ENCODE peak calls at places on chromosomes 5 and 9, in eight cellular contexts. One of them, this sample, is unnamed.

GRCh38 chr9:113646946-113647914 is 183.7 kb downstream of the RGS3 start:
- DNase-seq in osteoblast: no peak
- DNase-seq in GM20000: no peak
- DNase-seq in BJ: no peak
- DNase-seq in nephron progenitor cell: no peak
- DNase-seq in WTC11: no peak
- DNase-seq in esophagus squamous epithelium: no peak
- DNase-seq in HFFc6: no peak
- DNase-seq in this sample: no peak

GRCh38 chr5:135544666-135545045 is 8.9 kb upstream of the NEUROG1 start:
- DNase-seq in osteoblast: no peak
- DNase-seq in GM20000: no peak
- DNase-seq in nephron progenitor cell: peak
- DNase-seq in WTC11: peak
- DNase-seq in HFFc6: no peak
- DNase-seq in esophagus squamous epithelium: no peak
- DNase-seq in BJ: no peak
- DNase-seq in this sample: no peak

GRCh38 chr5:115181757-115182156 is 12.0 kb upstream of the TRIM36 start:
- DNase-seq in HFFc6: no peak
- DNase-seq in WTC11: no peak
- DNase-seq in GM20000: no peak
- DNase-seq in BJ: no peak
- DNase-seq in esophagus squamous epithelium: no peak
- DNase-seq in nephron progenitor cell: no peak
- DNase-seq in osteoblast: no peak
- DNase-seq in this sample: no peak

GRCh38 chr9:91285729-91286353 is 75.9 kb downstream of the AUH start:
- DNase-seq in WTC11: no peak
- DNase-seq in esophagus squamous epithelium: no peak
- DNase-seq in HFFc6: no peak
- DNase-seq in osteoblast: no peak
- DNase-seq in GM20000: no peak
- DNase-seq in BJ: no peak
- DNase-seq in nephron progenitor cell: no peak
- DNase-seq in this sample: no peak

GRCh38 chr5:14267166-14267838 is 124.2 kb downstream of the TRIO start:
- DNase-seq in WTC11: no peak
- DNase-seq in esophagus squamous epithelium: no peak
- DNase-seq in GM20000: no peak
- DNase-seq in osteoblast: no peak
- DNase-seq in HFFc6: peak
- DNase-seq in BJ: no peak
- DNase-seq in nephron progenitor cell: no peak
- DNase-seq in this sample: no peak

GRCh38 chr9:134731497-134732391 is 90.1 kb downstream of the COL5A1 start:
- DNase-seq in BJ: no peak
- DNase-seq in esophagus squamous epithelium: no peak
- DNase-seq in HFFc6: no peak
- DNase-seq in GM20000: no peak
- DNase-seq in osteoblast: no peak
- DNase-seq in WTC11: no peak
- DNase-seq in nephron progenitor cell: no peak
- DNase-seq in this sample: no peak

GRCh38 chr9:124342946-124343485 is 72.2 kb downstream of the PSMB7 start:
- DNase-seq in HFFc6: peak
- DNase-seq in nephron progenitor cell: peak
- DNase-seq in esophagus squamous epithelium: no peak
- DNase-seq in GM20000: no peak
- DNase-seq in WTC11: no peak
- DNase-seq in BJ: peak
- DNase-seq in osteoblast: peak
- DNase-seq in this sample: no peak

GRCh38 chr9:94289691-94290090 is 30.6 kb downstream of the ZNF169 start:
- DNase-seq in WTC11: no peak
- DNase-seq in GM20000: no peak
- DNase-seq in BJ: peak
- DNase-seq in HFFc6: peak
- DNase-seq in esophagus squamous epithelium: no peak
- DNase-seq in nephron progenitor cell: no peak
- DNase-seq in osteoblast: no peak
- DNase-seq in this sample: no peak

GRCh38 chr5:131005963-131006684 is 158.9 kb downstream of the HINT1 start:
- DNase-seq in esophagus squamous epithelium: no peak
- DNase-seq in osteoblast: peak
- DNase-seq in BJ: no peak
- DNase-seq in HFFc6: no peak
- DNase-seq in GM20000: no peak
- DNase-seq in nephron progenitor cell: peak
- DNase-seq in WTC11: peak
- DNase-seq in this sample: no peak

GRCh38 chr9:132768932-132769894 is 98.9 kb downstream of the GTF3C4 start:
- DNase-seq in WTC11: peak
- DNase-seq in osteoblast: peak
- DNase-seq in BJ: no peak
- DNase-seq in HFFc6: peak
- DNase-seq in esophagus squamous epithelium: peak
- DNase-seq in GM20000: peak
- DNase-seq in nephron progenitor cell: peak
- DNase-seq in this sample: peak

GRCh38 chr9:78054180-78054579 is 22.6 kb upstream of the GNAQ start:
- DNase-seq in HFFc6: no peak
- DNase-seq in GM20000: no peak
- DNase-seq in osteoblast: no peak
- DNase-seq in esophagus squamous epithelium: no peak
- DNase-seq in nephron progenitor cell: no peak
- DNase-seq in WTC11: no peak
- DNase-seq in BJ: no peak
- DNase-seq in this sample: peak

GRCh38 chr9:79264511-79265448 is 307.0 kb upstream of the TLE4 start:
- DNase-seq in GM20000: no peak
- DNase-seq in WTC11: no peak
- DNase-seq in nephron progenitor cell: no peak
- DNase-seq in BJ: peak
- DNase-seq in esophagus squamous epithelium: no peak
- DNase-seq in HFFc6: no peak
- DNase-seq in osteoblast: no peak
- DNase-seq in this sample: no peak

GRCh38 chr9:107108367-107108766 is 174.7 kb upstream of the RAD23B start:
- DNase-seq in esophagus squamous epithelium: no peak
- DNase-seq in GM20000: no peak
- DNase-seq in BJ: no peak
- DNase-seq in HFFc6: no peak
- DNase-seq in WTC11: no peak
- DNase-seq in osteoblast: no peak
- DNase-seq in nephron progenitor cell: no peak
- DNase-seq in this sample: no peak

GRCh38 chr5:17127743-17128231 is 89.6 kb upstream of the BASP1 start:
- DNase-seq in GM20000: no peak
- DNase-seq in nephron progenitor cell: no peak
- DNase-seq in HFFc6: peak
- DNase-seq in WTC11: no peak
- DNase-seq in osteoblast: peak
- DNase-seq in esophagus squamous epithelium: no peak
- DNase-seq in BJ: peak
- DNase-seq in this sample: peak

GRCh38 chr9:104861406-104861805 is 66.5 kb downstream of the ABCA1 start:
- DNase-seq in esophagus squamous epithelium: no peak
- DNase-seq in BJ: no peak
- DNase-seq in osteoblast: no peak
- DNase-seq in WTC11: no peak
- DNase-seq in GM20000: no peak
- DNase-seq in HFFc6: no peak
- DNase-seq in nephron progenitor cell: no peak
- DNase-seq in this sample: no peak

GRCh38 chr5:179766021-179766725 is 27.6 kb upstream of the LTC4S start:
- DNase-seq in BJ: no peak
- DNase-seq in esophagus squamous epithelium: no peak
- DNase-seq in WTC11: no peak
- DNase-seq in nephron progenitor cell: no peak
- DNase-seq in osteoblast: peak
- DNase-seq in GM20000: no peak
- DNase-seq in HFFc6: no peak
- DNase-seq in this sample: no peak

GRCh38 chr5:179769276-179769675 is 24.5 kb upstream of the LTC4S start:
- DNase-seq in esophagus squamous epithelium: no peak
- DNase-seq in nephron progenitor cell: no peak
- DNase-seq in WTC11: no peak
- DNase-seq in HFFc6: no peak
- DNase-seq in osteoblast: no peak
- DNase-seq in GM20000: no peak
- DNase-seq in BJ: no peak
- DNase-seq in this sample: no peak

GRCh38 chr5:179769796-179770195 is 24.0 kb upstream of the LTC4S start:
- DNase-seq in BJ: no peak
- DNase-seq in nephron progenitor cell: no peak
- DNase-seq in WTC11: no peak
- DNase-seq in esophagus squamous epithelium: no peak
- DNase-seq in osteoblast: peak
- DNase-seq in GM20000: no peak
- DNase-seq in HFFc6: no peak
- DNase-seq in this sample: no peak

GRCh38 chr5:179766726-179767455 is 26.9 kb upstream of the LTC4S start:
- DNase-seq in HFFc6: no peak
- DNase-seq in osteoblast: no peak
- DNase-seq in WTC11: no peak
- DNase-seq in nephron progenitor cell: no peak
- DNase-seq in GM20000: no peak
- DNase-seq in BJ: no peak
- DNase-seq in esophagus squamous epithelium: no peak
- DNase-seq in this sample: no peak

DNA sequence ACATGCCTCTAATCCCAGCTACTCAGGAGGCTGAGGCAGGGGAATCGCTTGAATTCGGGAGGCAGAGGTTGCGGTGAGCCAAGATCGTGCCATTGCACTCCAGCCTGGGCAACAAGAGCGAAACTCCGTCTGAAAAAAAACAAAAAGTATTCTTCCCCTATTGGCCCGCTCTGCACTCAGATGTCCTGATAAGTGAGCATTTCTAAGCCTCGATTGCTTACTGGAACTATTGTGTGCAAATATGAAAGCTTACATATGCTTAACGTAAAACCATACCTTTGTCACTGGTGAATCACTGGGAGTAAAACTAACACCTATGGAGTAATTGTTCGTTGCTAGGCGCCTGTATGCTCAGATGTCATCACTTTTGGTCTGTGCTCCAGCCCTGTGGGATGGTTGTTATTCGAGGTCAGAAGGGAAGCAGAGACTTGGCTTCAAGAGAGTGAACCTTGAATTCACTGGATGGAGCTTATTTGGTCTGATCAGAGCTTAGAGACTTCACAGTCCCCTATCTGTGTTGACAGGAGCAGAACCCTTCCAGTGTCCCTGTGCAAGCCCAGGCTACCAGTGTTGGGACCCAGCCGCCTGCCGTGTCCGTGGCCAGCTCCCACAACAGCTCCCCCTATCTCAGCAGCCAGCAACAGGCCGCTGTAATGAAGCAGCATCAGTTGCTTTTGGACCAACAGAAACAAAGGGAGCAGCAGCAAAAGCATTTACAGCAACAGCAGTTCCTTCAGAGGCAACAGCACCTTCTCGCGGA is 25.3 kb upstream of the LTC4S start:
- DNase-seq in WTC11: peak
- DNase-seq in esophagus squamous epithelium: no peak
- DNase-seq in nephron progenitor cell: no peak
- DNase-seq in BJ: no peak
- DNase-seq in GM20000: no peak
- DNase-seq in osteoblast: peak
- DNase-seq in HFFc6: no peak
- DNase-seq in this sample: no peak
- TF ChIP-seq CTCF in WTC11: no peak
- TF ChIP-seq CTCF in esophagus squamous epithelium: no peak
- TF ChIP-seq CTCF in nephron progenitor cell: no peak
- TF ChIP-seq CTCF in BJ: no peak
- TF ChIP-seq CTCF in GM20000: no peak
- TF ChIP-seq CTCF in osteoblast: no peak
- TF ChIP-seq CTCF in HFFc6: peak
- TF ChIP-seq CTCF in this sample: no peak

GRCh38 chr5:11467588-11467987 is 436.7 kb downstream of the CTNND2 start:
- DNase-seq in esophagus squamous epithelium: no peak
- DNase-seq in HFFc6: no peak
- DNase-seq in osteoblast: no peak
- DNase-seq in BJ: no peak
- DNase-seq in WTC11: no peak
- DNase-seq in GM20000: no peak
- DNase-seq in nephron progenitor cell: no peak
- DNase-seq in this sample: no peak
- TF ChIP-seq CTCF in esophagus squamous epithelium: no peak
- TF ChIP-seq CTCF in HFFc6: no peak
- TF ChIP-seq CTCF in osteoblast: no peak
- TF ChIP-seq CTCF in BJ: no peak
- TF ChIP-seq CTCF in WTC11: no peak
- TF ChIP-seq CTCF in GM20000: no peak
- TF ChIP-seq CTCF in nephron progenitor cell: no peak
- TF ChIP-seq CTCF in this sample: no peak

DNA sequence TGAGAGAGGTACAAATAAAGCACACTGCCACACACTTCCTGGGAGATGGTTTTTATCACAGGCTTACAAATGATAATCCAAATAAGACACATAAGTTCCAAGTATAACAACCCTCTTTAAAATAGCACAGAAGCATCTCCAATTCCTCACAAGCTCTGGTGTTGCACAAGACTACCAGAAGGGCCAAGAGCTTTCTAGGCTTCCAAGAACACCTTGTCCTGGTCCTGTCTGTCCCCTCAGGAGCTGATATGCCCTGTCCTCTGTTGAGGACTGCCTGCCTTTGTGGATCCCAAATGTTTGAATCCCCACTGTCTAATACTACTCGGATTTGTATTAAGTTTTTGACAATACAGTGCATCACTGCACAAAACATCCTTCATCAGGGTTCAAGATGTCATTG is 110.1 kb downstream of the SPOCK1 start:
- DNase-seq in nephron progenitor cell: no peak
- DNase-seq in BJ: no peak
- DNase-seq in WTC11: no peak
- DNase-seq in HFFc6: no peak
- DNase-seq in esophagus squamous epithelium: no peak
- DNase-seq in osteoblast: no peak
- DNase-seq in GM20000: no peak
- DNase-seq in this sample: no peak
- TF ChIP-seq CTCF in nephron progenitor cell: no peak
- TF ChIP-seq CTCF in BJ: no peak
- TF ChIP-seq CTCF in WTC11: no peak
- TF ChIP-seq CTCF in HFFc6: no peak
- TF ChIP-seq CTCF in esophagus squamous epithelium: no peak
- TF ChIP-seq CTCF in osteoblast: no peak
- TF ChIP-seq CTCF in GM20000: no peak
- TF ChIP-seq CTCF in this sample: no peak

DNA sequence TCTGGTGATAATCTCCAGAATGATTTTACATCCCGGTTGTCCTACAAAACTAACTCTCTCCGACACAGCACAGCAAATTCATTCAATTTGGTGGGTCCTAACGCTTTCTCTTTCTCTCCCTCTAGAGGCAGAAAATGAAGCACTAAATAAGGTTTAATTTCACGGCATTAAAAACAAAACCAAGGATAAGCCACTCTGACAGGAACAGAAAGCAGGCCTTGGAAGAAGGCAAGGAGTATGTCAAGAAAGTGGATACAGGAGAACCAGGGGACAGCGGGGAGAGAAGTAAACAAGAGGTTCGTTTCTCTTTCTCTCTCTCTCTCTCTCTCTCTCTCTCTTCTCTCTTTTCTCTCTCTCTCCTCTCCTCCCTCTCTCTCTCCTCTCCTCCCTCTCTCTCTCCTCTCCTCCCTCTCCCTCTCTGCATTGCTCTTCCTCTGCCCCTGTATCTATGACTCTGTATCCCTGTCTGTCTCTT is 49.8 kb downstream of the EBF1 start:
- DNase-seq in esophagus squamous epithelium: no peak
- DNase-seq in nephron progenitor cell: no peak
- DNase-seq in osteoblast: no peak
- DNase-seq in HFFc6: no peak
- DNase-seq in GM20000: no peak
- DNase-seq in BJ: no peak
- DNase-seq in WTC11: no peak
- DNase-seq in this sample: no peak
- TF ChIP-seq CTCF in esophagus squamous epithelium: peak
- TF ChIP-seq CTCF in nephron progenitor cell: no peak
- TF ChIP-seq CTCF in osteoblast: peak
- TF ChIP-seq CTCF in HFFc6: peak
- TF ChIP-seq CTCF in GM20000: no peak
- TF ChIP-seq CTCF in BJ: peak
- TF ChIP-seq CTCF in WTC11: no peak
- TF ChIP-seq CTCF in this sample: no peak